ENCODE peak calls at places on chromosome 7, in six cellular contexts. One of them, this sample, is unnamed.

GRCh38 chr7:80137410-80137809 is 2.8 kb downstream of the GNAI1 start:
- DNase-seq in AG04450: no peak
- DNase-seq in NT2/D1: no peak
- DNase-seq in fibroblast of pulmonary artery: no peak
- DNase-seq in GM06990: no peak
- DNase-seq in PC-9: no peak
- DNase-seq in this sample: no peak

GRCh38 chr7:98836811-98837631 is 32.8 kb downstream of the TMEM130 start:
- DNase-seq in GM06990: peak; percentile 32
- DNase-seq in fibroblast of pulmonary artery: peak; percentile 21
- DNase-seq in NT2/D1: no peak
- DNase-seq in AG04450: no peak
- DNase-seq in PC-9: peak; percentile 67
- DNase-seq in this sample: no peak

GRCh38 chr7:112193915-112194502 is 12.2 kb downstream of the DOCK4 start:
- DNase-seq in fibroblast of pulmonary artery: no peak
- DNase-seq in NT2/D1: no peak
- DNase-seq in AG04450: no peak
- DNase-seq in GM06990: no peak
- DNase-seq in PC-9: no peak
- DNase-seq in this sample: no peak

GRCh38 chr7:80499350-80499955 is 12.4 kb downstream of the GNAT3 start:
- DNase-seq in fibroblast of pulmonary artery: peak; percentile 95
- DNase-seq in GM06990: no peak
- DNase-seq in NT2/D1: no peak
- DNase-seq in PC-9: peak; percentile 82
- DNase-seq in AG04450: peak; percentile 86
- DNase-seq in this sample: peak; percentile 36

GRCh38 chr7:35988105-35988504 is 164.9 kb upstream of the EEPD1 start:
- DNase-seq in GM06990: no peak
- DNase-seq in PC-9: peak; percentile 26
- DNase-seq in NT2/D1: no peak
- DNase-seq in fibroblast of pulmonary artery: no peak
- DNase-seq in AG04450: no peak
- DNase-seq in this sample: no peak

GRCh38 chr7:42143605-42144252 is 93.3 kb downstream of the GLI3 start:
- DNase-seq in AG04450: no peak
- DNase-seq in PC-9: no peak
- DNase-seq in fibroblast of pulmonary artery: peak; percentile 35
- DNase-seq in NT2/D1: no peak
- DNase-seq in GM06990: no peak
- DNase-seq in this sample: no peak

GRCh38 chr7:148327379-148327778 is 263.2 kb upstream of the C7orf33 start:
- DNase-seq in fibroblast of pulmonary artery: no peak
- DNase-seq in PC-9: no peak
- DNase-seq in GM06990: no peak
- DNase-seq in NT2/D1: no peak
- DNase-seq in AG04450: no peak
- DNase-seq in this sample: no peak

GRCh38 chr7:143884978-143885559 is 16.9 kb downstream of the TCAF1 start:
- DNase-seq in NT2/D1: peak; percentile 90
- DNase-seq in AG04450: no peak
- DNase-seq in fibroblast of pulmonary artery: peak; percentile 77
- DNase-seq in GM06990: peak; percentile 74
- DNase-seq in PC-9: no peak
- DNase-seq in this sample: peak; percentile 49

GRCh38 chr7:31995134-31995533 is 75.1 kb downstream of the PDE1C start:
- DNase-seq in PC-9: no peak
- DNase-seq in fibroblast of pulmonary artery: no peak
- DNase-seq in AG04450: no peak
- DNase-seq in NT2/D1: no peak
- DNase-seq in GM06990: no peak
- DNase-seq in this sample: no peak

GRCh38 chr7:67552738-67553137 is 556.1 kb downstream of the TYW1 start:
- DNase-seq in AG04450: no peak
- DNase-seq in fibroblast of pulmonary artery: no peak
- DNase-seq in GM06990: no peak
- DNase-seq in PC-9: no peak
- DNase-seq in NT2/D1: no peak
- DNase-seq in this sample: no peak
- H3K4me3 ChIP-seq in AG04450: no peak overlapping the region
- H3K4me3 ChIP-seq in fibroblast of pulmonary artery: no peak overlapping the region
- H3K4me3 ChIP-seq in GM06990: no peak overlapping the region
- H3K4me3 ChIP-seq in PC-9: no peak overlapping the region
- H3K4me3 ChIP-seq in NT2/D1: no peak overlapping the region
- H3K4me3 ChIP-seq in this sample: no peak overlapping the region

DNA sequence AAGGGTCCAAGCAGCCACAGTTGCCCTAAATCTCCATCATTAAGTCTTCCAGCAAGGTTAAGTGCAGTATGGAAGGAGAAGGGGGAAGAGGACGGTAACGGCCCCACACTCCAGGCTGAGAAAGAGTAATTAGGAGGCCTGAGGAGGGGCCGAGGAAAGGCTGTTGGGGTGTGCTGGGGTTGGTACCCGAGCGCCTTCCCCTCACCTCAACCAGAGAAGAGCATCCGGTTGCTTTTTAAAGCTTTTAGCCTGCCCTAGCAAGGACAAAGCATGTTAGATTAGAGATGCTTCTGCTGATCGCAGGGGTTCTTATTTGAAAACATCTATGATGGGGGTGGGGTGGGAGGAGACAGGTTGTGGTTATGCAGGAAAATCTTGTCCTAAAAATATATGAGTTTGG is 9.0 kb upstream of the ZSCAN21 start:
- DNase-seq in PC-9: no peak
- DNase-seq in GM06990: no peak
- DNase-seq in AG04450: no peak
- DNase-seq in fibroblast of pulmonary artery: no peak
- DNase-seq in NT2/D1: no peak
- DNase-seq in this sample: no peak
- H3K4me3 ChIP-seq in PC-9: no peak overlapping the region
- H3K4me3 ChIP-seq in GM06990: no peak overlapping the region
- H3K4me3 ChIP-seq in AG04450: no peak overlapping the region
- H3K4me3 ChIP-seq in fibroblast of pulmonary artery: no peak overlapping the region
- H3K4me3 ChIP-seq in NT2/D1: no peak overlapping the region
- H3K4me3 ChIP-seq in this sample: no peak overlapping the region

GRCh38 chr7:157569967-157570366 is 233.2 kb downstream of the DNAJB6 start:
- DNase-seq in AG04450: no peak
- DNase-seq in GM06990: no peak
- DNase-seq in fibroblast of pulmonary artery: no peak
- DNase-seq in NT2/D1: no peak
- DNase-seq in PC-9: no peak
- DNase-seq in this sample: no peak

GRCh38 chr7:157568071-157568784 is 231.4 kb downstream of the DNAJB6 start:
- DNase-seq in GM06990: no peak
- DNase-seq in NT2/D1: no peak
- DNase-seq in fibroblast of pulmonary artery: no peak
- DNase-seq in PC-9: no peak
- DNase-seq in AG04450: no peak
- DNase-seq in this sample: no peak

GRCh38 chr7:157567666-157568065 is 230.9 kb downstream of the DNAJB6 start:
- DNase-seq in fibroblast of pulmonary artery: no peak
- DNase-seq in GM06990: no peak
- DNase-seq in PC-9: no peak
- DNase-seq in AG04450: no peak
- DNase-seq in NT2/D1: no peak
- DNase-seq in this sample: no peak

GRCh38 chr7:157570531-157571200 is 233.9 kb downstream of the DNAJB6 start:
- DNase-seq in fibroblast of pulmonary artery: no peak
- DNase-seq in GM06990: no peak
- DNase-seq in AG04450: no peak
- DNase-seq in NT2/D1: no peak
- DNase-seq in PC-9: no peak
- DNase-seq in this sample: no peak

GRCh38 chr7:157568785-157569584 is 232.2 kb downstream of the DNAJB6 start:
- DNase-seq in NT2/D1: no peak
- DNase-seq in fibroblast of pulmonary artery: peak; percentile 39
- DNase-seq in AG04450: no peak
- DNase-seq in PC-9: no peak
- DNase-seq in GM06990: peak; percentile 20
- DNase-seq in this sample: peak; percentile 33
- H3K4me3 ChIP-seq in NT2/D1: no peak overlapping the region
- H3K4me3 ChIP-seq in fibroblast of pulmonary artery: peak overlapping the region; percentile 59
- H3K4me3 ChIP-seq in AG04450: peak overlapping the region; percentile 4
- H3K4me3 ChIP-seq in PC-9: no peak overlapping the region
- H3K4me3 ChIP-seq in GM06990: peak overlapping the region; percentile 47
- H3K4me3 ChIP-seq in this sample: peak overlapping the region; percentile 65

DNA sequence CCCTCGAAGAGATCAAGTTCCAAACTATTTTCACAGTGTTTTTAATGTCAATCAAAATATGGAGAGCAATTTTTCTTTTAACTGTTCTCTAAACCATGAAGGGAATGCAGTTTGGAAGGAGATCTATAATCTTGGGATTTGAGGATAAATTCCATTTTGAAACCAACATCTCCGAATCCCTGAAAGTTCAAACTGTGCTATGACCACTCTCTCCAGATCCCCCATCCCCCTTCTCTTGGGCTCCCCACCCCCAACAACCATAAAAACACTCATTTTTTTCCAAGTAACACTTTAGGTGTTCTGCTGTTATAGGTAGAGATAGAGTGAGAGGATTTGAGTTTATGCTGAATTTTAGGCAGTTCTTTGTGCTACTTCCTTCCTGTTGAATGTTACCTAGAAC is 1.7 kb downstream of the CALD1 start:
- DNase-seq in PC-9: no peak
- DNase-seq in fibroblast of pulmonary artery: peak; percentile 60
- DNase-seq in GM06990: no peak
- DNase-seq in NT2/D1: no peak
- DNase-seq in AG04450: no peak
- DNase-seq in this sample: no peak
- H3K4me3 ChIP-seq in PC-9: no peak overlapping the region
- H3K4me3 ChIP-seq in fibroblast of pulmonary artery: peak overlapping the region; percentile 67
- H3K4me3 ChIP-seq in GM06990: no peak overlapping the region
- H3K4me3 ChIP-seq in NT2/D1: peak overlapping the region; percentile 45
- H3K4me3 ChIP-seq in AG04450: peak overlapping the region; percentile 71
- H3K4me3 ChIP-seq in this sample: peak overlapping the region; percentile 66

DNA sequence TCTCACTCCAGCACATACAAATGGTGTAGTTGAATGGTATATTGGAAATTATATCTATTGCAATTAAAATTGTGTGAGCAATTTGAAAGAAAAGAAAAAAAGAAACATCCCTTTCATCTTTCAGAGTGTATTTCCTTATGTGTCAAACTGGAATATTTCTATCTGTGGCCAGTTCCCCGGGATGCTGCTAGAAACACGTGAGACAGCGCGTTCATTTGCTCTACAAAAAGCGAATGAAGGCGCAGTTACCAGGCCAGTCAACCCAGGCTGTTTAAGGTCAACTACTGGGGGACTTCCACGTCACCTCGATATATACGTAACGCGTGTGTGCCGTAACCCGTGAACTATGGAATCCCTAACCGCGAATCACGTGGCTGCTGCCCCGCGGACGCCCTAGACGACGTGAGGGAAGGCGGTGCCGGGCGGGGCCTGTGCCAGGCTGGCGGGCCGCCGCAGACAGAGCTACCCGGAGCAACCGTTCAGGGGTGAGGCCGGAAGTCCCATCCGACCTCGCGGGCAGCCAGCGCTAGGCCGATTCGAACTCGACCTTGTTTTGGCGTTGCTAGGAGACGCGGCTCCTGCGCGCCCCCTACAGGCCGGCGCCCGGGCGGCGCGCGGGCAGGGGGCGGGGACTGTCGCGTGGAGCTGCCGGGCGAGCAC is 1.1 kb upstream of the ARL4A start:
- DNase-seq in PC-9: peak; percentile 99
- DNase-seq in fibroblast of pulmonary artery: peak; percentile 89
- DNase-seq in AG04450: peak; percentile 49
- DNase-seq in GM06990: peak; percentile 81
- DNase-seq in NT2/D1: peak; percentile 89
- DNase-seq in this sample: peak; percentile 94
- H3K4me3 ChIP-seq in PC-9: peak overlapping the region; percentile 77
- H3K4me3 ChIP-seq in fibroblast of pulmonary artery: peak overlapping the region; percentile 67
- H3K4me3 ChIP-seq in AG04450: peak overlapping the region; percentile 88
- H3K4me3 ChIP-seq in GM06990: peak overlapping the region; percentile 57
- H3K4me3 ChIP-seq in NT2/D1: peak overlapping the region; percentile 72
- H3K4me3 ChIP-seq in this sample: peak overlapping the region; percentile 97

GRCh38 chr7:95395755-95396135 is 430 bp downstream of the PON3 start:
- DNase-seq in PC-9: no peak
- DNase-seq in AG04450: no peak
- DNase-seq in NT2/D1: no peak
- DNase-seq in fibroblast of pulmonary artery: no peak
- DNase-seq in GM06990: no peak
- DNase-seq in this sample: no peak

GRCh38 chr7:95394370-95394769 is 1.8 kb downstream of the PON3 start:
- DNase-seq in NT2/D1: no peak
- DNase-seq in GM06990: no peak
- DNase-seq in PC-9: no peak
- DNase-seq in fibroblast of pulmonary artery: no peak
- DNase-seq in AG04450: no peak
- DNase-seq in this sample: no peak

GRCh38 chr7:95398155-95398940 is 2.2 kb upstream of the PON3 start:
- DNase-seq in GM06990: no peak
- DNase-seq in AG04450: no peak
- DNase-seq in fibroblast of pulmonary artery: no peak
- DNase-seq in PC-9: no peak
- DNase-seq in NT2/D1: no peak
- DNase-seq in this sample: no peak

GRCh38 chr7:95397381-95397780 is 1.2 kb upstream of the PON3 start:
- DNase-seq in fibroblast of pulmonary artery: no peak
- DNase-seq in AG04450: no peak
- DNase-seq in PC-9: no peak
- DNase-seq in NT2/D1: no peak
- DNase-seq in GM06990: no peak
- DNase-seq in this sample: no peak

DNA sequence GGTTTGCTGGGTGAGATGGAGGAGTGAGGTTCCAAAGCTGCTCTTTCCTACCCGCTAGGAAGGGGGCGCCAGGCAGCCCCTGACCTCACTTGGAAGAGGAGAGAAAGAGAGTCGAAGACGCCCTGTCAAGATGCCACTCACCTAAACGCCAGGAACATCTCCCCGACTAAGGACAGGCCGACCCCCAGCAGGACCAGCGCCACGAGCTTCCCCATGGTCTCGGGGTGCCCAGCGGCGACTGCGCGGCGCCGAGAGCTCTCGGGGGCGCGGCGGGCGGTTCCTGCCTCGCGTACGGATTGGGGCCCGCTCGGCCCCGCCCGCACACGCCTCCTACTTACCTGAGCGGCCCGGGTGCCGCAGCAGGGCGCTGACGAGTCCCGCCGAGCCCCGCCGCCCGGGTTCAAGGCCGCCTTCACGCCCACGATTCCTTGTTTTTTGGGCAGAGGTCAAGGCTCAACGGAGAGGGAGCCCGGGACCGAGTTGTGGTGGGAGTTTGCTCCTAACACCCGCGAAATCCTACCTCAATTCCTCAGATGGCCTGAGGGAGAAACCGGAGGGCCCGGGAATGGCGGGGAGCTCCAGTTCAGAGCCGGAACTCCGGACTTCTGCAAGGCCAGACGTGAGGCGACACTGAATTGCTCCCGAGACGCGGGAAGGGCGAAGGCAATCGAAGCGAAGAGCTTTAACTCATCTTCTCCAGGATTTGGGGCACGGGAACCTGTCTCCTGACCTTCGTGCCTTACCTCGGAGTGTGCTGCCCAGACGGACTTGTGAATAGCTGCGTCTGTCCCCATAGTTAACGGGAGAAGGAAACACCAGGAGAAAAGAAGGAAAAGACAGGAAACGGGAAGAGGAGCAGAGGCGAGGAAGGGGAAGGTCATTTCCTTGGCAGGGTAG is at the start of gene PON3:
- DNase-seq in AG04450: no peak
- DNase-seq in GM06990: peak; percentile 60
- DNase-seq in fibroblast of pulmonary artery: no peak
- DNase-seq in PC-9: peak; percentile 61
- DNase-seq in NT2/D1: no peak
- DNase-seq in this sample: peak; percentile 50
- H3K4me3 ChIP-seq in AG04450: no peak within 1 kb of the TSS
- H3K4me3 ChIP-seq in GM06990: no peak within 1 kb of the TSS
- H3K4me3 ChIP-seq in fibroblast of pulmonary artery: peak within 1 kb of the TSS; percentile 46
- H3K4me3 ChIP-seq in PC-9: peak within 1 kb of the TSS; percentile 58
- H3K4me3 ChIP-seq in NT2/D1: no peak within 1 kb of the TSS
- H3K4me3 ChIP-seq in this sample: peak within 1 kb of the TSS; percentile 64